ENCODE peak calls at places on chromosomes 1 and 21, in nine cellular contexts. O, G, D, P, U, I, V, A and W are unnamed samples.

GRCh38 chr21:44784810-44785209 is 16.8 kb downstream of the UBE2G2 start:
- DNase-seq in O (no peak), G (no peak), D (no peak), P (no peak), U (no peak), I (no peak), V (no peak), A (no peak), W (no peak)

GRCh38 chr1:180581635-180582039 is 22.9 kb downstream of the OVAAL start:
- DNase-seq in O (no peak), G (no peak), D (peak), P (no peak), U (no peak), I (no peak), V (no peak), A (no peak), W (no peak)

GRCh38 chr1:115706774-115707425 is 61.6 kb downstream of the CASQ2 start:
- DNase-seq in O (no peak), G (no peak), D (peak), P (no peak), U (no peak), I (no peak), V (peak), A (no peak), W (no peak)

GRCh38 chr1:114669562-114670082 is at the start of gene DENND2C:
- DNase-seq in O (no peak), G (no peak), D (no peak), P (no peak), U (no peak), I (no peak), V (no peak), A (no peak), W (no peak)

GRCh38 chr1:72705921-72706320 is 423.6 kb upstream of the NEGR1 start:
- DNase-seq in O (no peak), G (no peak), D (no peak), P (no peak), U (no peak), I (no peak), V (no peak), A (no peak), W (no peak)

GRCh38 chr1:66207484-66207883 is 326.5 kb upstream of the SGIP1 start:
- DNase-seq in O (no peak), G (no peak), D (peak), P (no peak), U (no peak), I (no peak), V (peak), A (no peak), W (no peak)

GRCh38 chr1:198970919-198971318 is 332.1 kb downstream of the PTPRC start:
- DNase-seq in O (no peak), G (no peak), D (peak), P (no peak), U (no peak), I (no peak), V (peak), A (no peak), W (no peak)

GRCh38 chr1:186474208-186474607 is 13.3 kb upstream of the PDC start:
- DNase-seq in O (no peak), G (no peak), D (peak), P (no peak), U (no peak), I (no peak), V (peak), A (no peak), W (no peak)

GRCh38 chr21:42346441-42346840 is 4.4 kb downstream of the TFF2 start:
- DNase-seq in O (no peak), G (no peak), D (no peak), P (no peak), U (no peak), I (no peak), V (no peak), A (no peak), W (no peak)

GRCh38 chr21:34852438-34852837 is 183.6 kb downstream of the CLIC6 start:
- DNase-seq in O (no peak), G (no peak), D (no peak), P (no peak), U (no peak), I (no peak), V (no peak), A (no peak), W (no peak)

GRCh38 chr1:93813076-93813475 is 65.9 kb downstream of the DNTTIP2 start:
- DNase-seq in O (no peak), G (no peak), D (no peak), P (no peak), U (no peak), I (no peak), V (no peak), A (no peak), W (no peak)

GRCh38 chr1:112744019-112744578 is 29.0 kb upstream of the PPM1J start:
- DNase-seq in O (no peak), G (peak), D (peak), P (no peak), U (peak), I (no peak), V (no peak), A (no peak), W (no peak)

GRCh38 chr21:27562303-27562702 is 595.4 kb upstream of the ADAMTS5 start:
- DNase-seq in O (no peak), G (no peak), D (no peak), P (no peak), U (no peak), I (no peak), V (no peak), A (no peak), W (no peak)

GRCh38 chr1:46667782-46668760 is at the start of gene ATPAF1:
- DNase-seq in O (peak), G (peak), D (peak), P (peak), U (peak), I (peak), V (peak), A (no peak), W (peak)

GRCh38 chr1:108049083-108049819 is 84.3 kb upstream of the VAV3 start:
- DNase-seq in O (no peak), G (no peak), D (no peak), P (peak), U (no peak), I (no peak), V (peak), A (no peak), W (peak)

GRCh38 chr1:88022507-88022906 is 661.6 kb upstream of the PKN2 start:
- DNase-seq in O (no peak), G (no peak), D (no peak), P (no peak), U (no peak), I (no peak), V (no peak), A (no peak), W (no peak)

GRCh38 chr21:34890724-34891609 is 158.1 kb downstream of the RUNX1 start:
- DNase-seq in O (peak), G (no peak), D (peak), P (no peak), U (peak), I (no peak), V (no peak), A (no peak), W (peak)

GRCh38 chr1:17759114-17759513 is 4.0 kb downstream of the ACTL8 start:
- DNase-seq in O (no peak), G (no peak), D (no peak), P (no peak), U (no peak), I (no peak), V (peak), A (no peak), W (no peak)

GRCh38 chr1:156805766-156806511 is 10.7 kb downstream of the SH2D2A start:
- DNase-seq in O (no peak), G (peak), D (peak), P (peak), U (peak), I (no peak), V (no peak), A (no peak), W (no peak)

GRCh38 chr1:193355179-193355578 is 168.8 kb upstream of the B3GALT2 start:
- DNase-seq in O (no peak), G (no peak), D (peak), P (no peak), U (no peak), I (no peak), V (peak), A (no peak), W (no peak)

GRCh38 chr1:34272152-34272551 is 95.4 kb downstream of the C1orf94 start:
- DNase-seq in O (no peak), G (no peak), D (no peak), P (no peak), U (no peak), I (no peak), V (no peak), A (no peak), W (no peak)

GRCh38 chr1:175116903-175117302 is 49.3 kb downstream of the TNN start:
- DNase-seq in O (no peak), G (no peak), D (no peak), P (no peak), U (no peak), I (no peak), V (no peak), A (no peak), W (no peak)

GRCh38 chr1:216902669-216903388 is 179.6 kb upstream of the ESRRG start:
- DNase-seq in O (no peak), G (no peak), D (peak), P (no peak), U (no peak), I (no peak), V (no peak), A (no peak), W (no peak)

GRCh38 chr1:17763995-17764394 is 8.9 kb downstream of the ACTL8 start:
- DNase-seq in O (no peak), G (no peak), D (no peak), P (no peak), U (no peak), I (no peak), V (no peak), A (no peak), W (no peak)

GRCh38 chr1:117258791-117259190 is 48.1 kb upstream of the VTCN1 start:
- DNase-seq in O (no peak), G (no peak), D (no peak), P (no peak), U (no peak), I (no peak), V (no peak), A (no peak), W (no peak)

GRCh38 chr21:27164208-27165172 is 197.6 kb upstream of the ADAMTS5 start:
- DNase-seq in O (no peak), G (no peak), D (no peak), P (no peak), U (no peak), I (no peak), V (no peak), A (no peak), W (no peak)

GRCh38 chr1:66764994-66765578 is 12.8 kb downstream of the DYNLT5 start:
- DNase-seq in O (peak), G (peak), D (peak), P (peak), U (peak), I (no peak), V (peak), A (no peak), W (no peak)

DNA sequence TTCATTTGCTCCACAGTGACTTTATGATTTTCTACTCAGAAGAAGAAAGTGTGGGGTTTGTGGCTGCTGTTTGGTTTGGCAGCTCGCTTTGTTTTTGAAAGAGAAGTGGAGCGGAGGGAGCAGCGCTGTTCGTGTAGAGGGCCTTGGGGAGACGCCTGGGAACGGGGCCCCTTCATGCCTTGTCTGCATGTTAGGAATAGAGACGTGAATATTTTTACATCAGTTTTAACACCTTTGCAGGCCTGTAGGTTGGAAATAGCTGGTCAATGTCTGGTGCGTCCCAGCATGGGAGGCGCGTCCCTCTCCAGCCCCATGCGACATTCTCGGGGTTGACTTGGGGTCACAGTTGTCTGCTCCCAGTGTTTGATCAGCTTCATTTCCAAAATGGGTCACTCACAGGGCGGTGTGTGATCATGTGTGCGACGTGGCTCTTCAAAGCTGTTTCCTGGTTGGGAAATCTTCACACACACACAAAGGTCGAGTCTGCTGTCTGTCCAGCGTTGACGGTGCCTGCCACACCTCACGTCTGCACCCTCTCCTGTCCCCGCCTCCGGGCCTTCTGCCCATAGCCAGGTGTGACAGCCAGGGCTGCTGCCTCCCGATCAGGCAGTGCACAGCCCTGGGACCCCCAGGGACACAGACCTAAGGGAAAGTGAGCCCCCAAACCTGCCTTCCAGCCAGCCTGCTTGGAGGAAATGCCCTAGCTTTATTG is 149.2 kb downstream of the PSMG1 start:
- DNase-seq in O (no peak), G (no peak), D (no peak), P (no peak), U (peak), I (no peak), V (no peak), A (no peak), W (no peak)
- TF ChIP-seq POLR2A in O (no peak), G (no peak), D (no peak), P (no peak), U (peak), I (no peak), V (no peak), A (no peak), W (peak)

DNA sequence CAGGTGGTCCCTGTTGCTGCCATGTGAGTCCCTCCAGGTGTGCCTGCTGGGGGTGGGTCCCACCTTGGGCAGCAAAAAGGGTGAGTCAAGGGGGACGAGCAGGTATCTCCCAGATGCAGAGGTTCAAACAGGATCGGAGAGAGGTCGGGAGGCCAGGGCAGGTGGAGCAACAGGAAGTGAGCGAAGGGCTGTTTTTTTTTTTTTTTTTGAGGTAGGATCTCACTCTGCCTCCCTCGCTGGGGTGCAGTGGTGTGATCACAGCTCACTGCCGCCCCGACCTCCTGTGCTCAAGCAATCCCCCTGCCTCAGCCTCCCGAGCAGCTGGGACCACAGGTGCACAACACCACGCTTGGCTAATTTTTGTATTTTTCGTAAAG is 39.4 kb downstream of the SLC2A7 start:
- DNase-seq in O (no peak), G (no peak), D (no peak), P (no peak), U (no peak), I (no peak), V (no peak), A (no peak), W (no peak)
- H3K27ac ChIP-seq in O (no peak), G (no peak), D (no peak), P (peak), U (peak), I (peak), V (peak), A (peak), W (no peak)

GRCh38 chr1:22451702-22452400 is at the start of gene ZBTB40:
- DNase-seq in O (peak), G (peak), D (peak), P (peak), U (peak), I (peak), V (peak), A (no peak), W (peak)
- TF ChIP-seq POLR2A in O (peak), G (peak), D (no peak), P (peak), U (peak), I (no peak), V (peak), A (no peak), W (no peak)

GRCh38 chr1:26703466-26703865 is 7.7 kb downstream of the ARID1A start:
- DNase-seq in O (no peak), G (no peak), D (no peak), P (no peak), U (no peak), I (no peak), V (no peak), A (no peak), W (no peak)
- H3K27ac ChIP-seq in O (no peak), G (peak), D (no peak), P (no peak), U (peak), I (no peak), V (peak), A (no peak), W (no peak)